ENCODE peak calls at places on chromosomes 2 and 18, in ten cellular contexts. W is hepatocyte, Y is left ventricle myocardium inferior, I is NCI-H748 treated with DMSO at 0.1 percent for 48 hours, S is Right ventricle myocardium inferior, E is T1000, B is GM13977, X is AG08395, M is skeletal muscle cell, D is kidney tubule cell. J is an unnamed sample.

GRCh38 chr2:136136921-136137320 is 19.0 kb upstream of the CXCR4 start:
- DNase-seq in Y (no peak), B (no peak), M (no peak), X (no peak), S (no peak), W (no peak), E (no peak), D (peak), I (no peak), J (no peak)

GRCh38 chr2:123380536-123380935 is 644.6 kb upstream of the CNTNAP5 start:
- DNase-seq in E (peak), S (no peak), Y (no peak), I (no peak), B (no peak), M (no peak), W (no peak), X (no peak), D (no peak), J (no peak)

GRCh38 chr2:205654878-205655601 is 27.3 kb upstream of the NRP2 start:
- DNase-seq in M (peak), I (no peak), D (peak), E (no peak), W (no peak), Y (no peak), B (no peak), S (no peak), X (peak), J (peak)

GRCh38 chr2:205658572-205658971 is 23.7 kb upstream of the NRP2 start:
- DNase-seq in X (no peak), S (no peak), E (no peak), M (no peak), Y (no peak), D (no peak), B (no peak), W (no peak), I (no peak), J (no peak)

GRCh38 chr2:12501469-12502147 is 215.1 kb upstream of the TRIB2 start:
- DNase-seq in S (no peak), B (peak), I (no peak), D (no peak), M (no peak), Y (peak), W (no peak), E (no peak), X (no peak), J (no peak)

GRCh38 chr2:116952254-116952653 is 862.2 kb upstream of the DDX18 start:
- DNase-seq in M (no peak), E (no peak), W (peak), S (no peak), X (no peak), I (peak), B (no peak), D (no peak), Y (no peak), J (no peak)

GRCh38 chr2:21104030-21104660 is 19.6 kb upstream of the TDRD15 start:
- DNase-seq in S (no peak), W (no peak), D (no peak), B (no peak), I (no peak), M (no peak), X (no peak), Y (no peak), E (no peak), J (no peak)

GRCh38 chr18:3466051-3466450 is 16.1 kb downstream of the TGIF1 start:
- DNase-seq in B (no peak), Y (no peak), D (peak), W (peak), S (no peak), X (peak), I (no peak), E (no peak), M (no peak), J (peak)

GRCh38 chr2:20425884-20426283 is 21.0 kb upstream of the RHOB start:
- DNase-seq in X (no peak), D (no peak), M (no peak), B (no peak), S (no peak), E (no peak), W (no peak), Y (no peak), I (no peak), J (no peak)

GRCh38 chr18:76873311-76873710 is 51.0 kb downstream of the ZNF236 start:
- DNase-seq in D (no peak), S (no peak), E (no peak), W (no peak), I (no peak), B (no peak), X (no peak), M (no peak), Y (no peak), J (no peak)

GRCh38 chr2:230968921-230969672 is 26.8 kb upstream of the SPATA3 start:
- DNase-seq in S (no peak), W (no peak), Y (no peak), B (no peak), E (no peak), D (no peak), X (no peak), I (no peak), M (no peak), J (no peak)

GRCh38 chr2:36706451-36706850 is 9.9 kb downstream of the VIT start:
- DNase-seq in B (no peak), X (no peak), W (no peak), I (no peak), E (no peak), Y (no peak), M (no peak), D (no peak), S (no peak), J (no peak)

GRCh38 chr2:26696352-26696816 is 3.9 kb downstream of the KCNK3 start:
- DNase-seq in M (peak), S (no peak), E (peak), I (no peak), X (peak), W (peak), B (no peak), Y (no peak), D (peak), J (peak)

GRCh38 chr2:203002054-203002821 is 12.4 kb upstream of the NBEAL1 start:
- DNase-seq in Y (no peak), E (no peak), W (peak), D (peak), I (no peak), M (no peak), B (no peak), S (no peak), X (no peak), J (no peak)

GRCh38 chr18:14117611-14118010 is 14.6 kb downstream of the ZNF519 start:
- DNase-seq in W (no peak), S (no peak), M (no peak), E (no peak), X (no peak), D (no peak), I (no peak), Y (no peak), B (no peak), J (no peak)

GRCh38 chr2:2332381-2332780 is 1.3 kb upstream of the MYT1L start:
- DNase-seq in W (no peak), E (no peak), D (no peak), X (no peak), B (no peak), Y (no peak), M (no peak), I (peak), S (no peak), J (no peak)

GRCh38 chr2:70381821-70382220 is 80.0 kb upstream of the FAM136A start:
- DNase-seq in B (no peak), D (peak), E (no peak), M (no peak), I (no peak), S (no peak), X (peak), Y (no peak), W (no peak), J (peak)

GRCh38 chr2:232218778-232219495 is 159.6 kb upstream of the ALPP start:
- DNase-seq in X (no peak), B (no peak), D (no peak), E (no peak), M (no peak), I (no peak), S (no peak), W (no peak), Y (no peak), J (no peak)

GRCh38 chr18:56200381-56200831 is 438.0 kb downstream of the TXNL1 start:
- DNase-seq in E (no peak), S (no peak), X (peak), D (peak), W (no peak), M (peak), B (no peak), I (no peak), Y (no peak), J (peak)

GRCh38 chr18:37219257-37219656 is 346.3 kb downstream of the CELF4 start:
- DNase-seq in S (no peak), M (no peak), W (no peak), E (no peak), B (no peak), Y (no peak), D (no peak), X (no peak), I (no peak), J (no peak)

GRCh38 chr18:58201728-58202405 is 157.8 kb downstream of the NEDD4L start:
- DNase-seq in S (no peak), D (no peak), X (no peak), I (peak), Y (no peak), M (no peak), B (no peak), W (no peak), E (no peak), J (no peak)

GRCh38 chr18:76620326-76620813 is 125.3 kb upstream of the ZNF516 start:
- DNase-seq in M (peak), W (peak), Y (peak), S (peak), E (no peak), B (peak), D (peak), I (no peak), X (peak), J (peak)

GRCh38 chr18:25587545-25587944 is 235.6 kb upstream of the ZNF521 start:
- DNase-seq in D (no peak), I (no peak), X (no peak), Y (no peak), S (no peak), W (no peak), E (no peak), M (no peak), B (no peak), J (no peak)

GRCh38 chr2:201852462-201852861 is 46.1 kb downstream of the CDK15 start:
- DNase-seq in S (no peak), W (no peak), D (no peak), X (no peak), Y (no peak), B (no peak), M (no peak), E (no peak), I (no peak), J (no peak)

GRCh38 chr2:175605989-175606841 is 395.9 kb downstream of the LNPK start:
- DNase-seq in I (peak), W (peak), D (peak), X (peak), E (no peak), S (no peak), B (no peak), M (peak), Y (no peak), J (no peak)

GRCh38 chr18:7059276-7059675 is 58.3 kb downstream of the LAMA1 start:
- DNase-seq in X (no peak), B (no peak), I (no peak), S (no peak), D (peak), Y (no peak), E (no peak), M (no peak), W (no peak), J (no peak)

GRCh38 chr18:79857082-79857661 is 59.4 kb downstream of the KCNG2 start:
- DNase-seq in M (peak), X (peak), W (no peak), B (no peak), E (no peak), S (no peak), Y (no peak), I (peak), D (no peak), J (peak)

GRCh38 chr2:70994445-70995226 is at the start of gene TEX261:
- DNase-seq in Y (peak), S (peak), I (peak), X (peak), B (peak), E (peak), M (peak), W (peak), D (peak), J (peak)

GRCh38 chr2:217382794-217383193 is 522.9 kb upstream of the TNP1 start:
- DNase-seq in D (no peak), E (no peak), X (no peak), W (no peak), M (no peak), B (no peak), I (no peak), Y (no peak), S (no peak), J (no peak)

J was measured in AG08396.